ENCODE peak calls at places on chromosomes 3 and 15, in six cellular contexts. One of them, this sample, is unnamed. For H3K27me3, the result is how much of the 10 kb centered on the place peaks cover.

GRCh38 chr3:128006061-128006470 is 46.2 kb upstream of the SEC61A1 start:
- DNase-seq in suprapubic skin: no peak
- DNase-seq in HepG2: no peak
- DNase-seq in SK-N-SH: no peak
- DNase-seq in GM23338: peak
- DNase-seq in breast epithelium: peak
- DNase-seq in this sample: no peak

GRCh38 chr3:40387001-40387894 is at the start of gene ENTPD3:
- DNase-seq in suprapubic skin: no peak
- DNase-seq in HepG2: no peak
- DNase-seq in SK-N-SH: peak
- DNase-seq in GM23338: peak
- DNase-seq in breast epithelium: no peak
- DNase-seq in this sample: no peak

GRCh38 chr3:14728113-14728512 is 53.2 kb downstream of the C3orf20 start:
- DNase-seq in suprapubic skin: no peak
- DNase-seq in HepG2: no peak
- DNase-seq in SK-N-SH: no peak
- DNase-seq in GM23338: no peak
- DNase-seq in breast epithelium: no peak
- DNase-seq in this sample: no peak

GRCh38 chr3:68793750-68794149 is 138.6 kb downstream of the TAFA4 start:
- DNase-seq in suprapubic skin: no peak
- DNase-seq in HepG2: no peak
- DNase-seq in SK-N-SH: no peak
- DNase-seq in GM23338: no peak
- DNase-seq in breast epithelium: no peak
- DNase-seq in this sample: no peak

GRCh38 chr3:61848885-61849284 is 287.5 kb downstream of the PTPRG start:
- DNase-seq in suprapubic skin: no peak
- DNase-seq in HepG2: no peak
- DNase-seq in SK-N-SH: no peak
- DNase-seq in GM23338: no peak
- DNase-seq in breast epithelium: no peak
- DNase-seq in this sample: no peak

GRCh38 chr3:123584284-123584987 is 417 bp downstream of the HACD2 start:
- DNase-seq in suprapubic skin: peak
- DNase-seq in HepG2: no peak
- DNase-seq in SK-N-SH: peak
- DNase-seq in GM23338: peak
- DNase-seq in breast epithelium: peak
- DNase-seq in this sample: no peak

GRCh38 chr15:78620839-78621421 is at the start of gene CHRNA3:
- DNase-seq in suprapubic skin: peak
- DNase-seq in HepG2: no peak
- DNase-seq in SK-N-SH: peak
- DNase-seq in GM23338: peak
- DNase-seq in breast epithelium: no peak
- DNase-seq in this sample: no peak

GRCh38 chr3:152050782-152051405 is 177.5 kb downstream of the SUCNR1 start:
- DNase-seq in suprapubic skin: no peak
- DNase-seq in HepG2: no peak
- DNase-seq in SK-N-SH: no peak
- DNase-seq in GM23338: no peak
- DNase-seq in breast epithelium: no peak
- DNase-seq in this sample: no peak

GRCh38 chr3:27596334-27596841 is 112.2 kb upstream of the SLC4A7 start:
- DNase-seq in suprapubic skin: no peak
- DNase-seq in HepG2: no peak
- DNase-seq in SK-N-SH: no peak
- DNase-seq in GM23338: no peak
- DNase-seq in breast epithelium: no peak
- DNase-seq in this sample: no peak

GRCh38 chr15:67105065-67105951 is 39.9 kb downstream of the SMAD3 start:
- DNase-seq in suprapubic skin: no peak
- DNase-seq in HepG2: peak
- DNase-seq in SK-N-SH: no peak
- DNase-seq in GM23338: no peak
- DNase-seq in breast epithelium: no peak
- DNase-seq in this sample: no peak

GRCh38 chr3:48402907-48403306 is 27.0 kb downstream of the PLXNB1 start:
- DNase-seq in suprapubic skin: no peak
- DNase-seq in HepG2: no peak
- DNase-seq in SK-N-SH: no peak
- DNase-seq in GM23338: no peak
- DNase-seq in breast epithelium: no peak
- DNase-seq in this sample: no peak

GRCh38 chr3:45387636-45388348 is 584 bp upstream of the LARS2 start:
- DNase-seq in suprapubic skin: no peak
- DNase-seq in HepG2: no peak
- DNase-seq in SK-N-SH: no peak
- DNase-seq in GM23338: peak
- DNase-seq in breast epithelium: no peak
- DNase-seq in this sample: no peak

GRCh38 chr15:31372635-31373091 is 46.0 kb downstream of the KLF13 start:
- DNase-seq in suprapubic skin: no peak
- DNase-seq in HepG2: no peak
- DNase-seq in SK-N-SH: peak
- DNase-seq in GM23338: peak
- DNase-seq in breast epithelium: no peak
- DNase-seq in this sample: no peak

GRCh38 chr3:103499132-103499885 is 1064.5 kb downstream of the ZPLD1 start:
- DNase-seq in suprapubic skin: no peak
- DNase-seq in HepG2: no peak
- DNase-seq in SK-N-SH: no peak
- DNase-seq in GM23338: no peak
- DNase-seq in breast epithelium: no peak
- DNase-seq in this sample: no peak

GRCh38 chr3:127750226-127751031 is 71.9 kb downstream of the MGLL start:
- DNase-seq in suprapubic skin: peak
- DNase-seq in HepG2: no peak
- DNase-seq in SK-N-SH: peak
- DNase-seq in GM23338: no peak
- DNase-seq in breast epithelium: no peak
- DNase-seq in this sample: no peak

DNA sequence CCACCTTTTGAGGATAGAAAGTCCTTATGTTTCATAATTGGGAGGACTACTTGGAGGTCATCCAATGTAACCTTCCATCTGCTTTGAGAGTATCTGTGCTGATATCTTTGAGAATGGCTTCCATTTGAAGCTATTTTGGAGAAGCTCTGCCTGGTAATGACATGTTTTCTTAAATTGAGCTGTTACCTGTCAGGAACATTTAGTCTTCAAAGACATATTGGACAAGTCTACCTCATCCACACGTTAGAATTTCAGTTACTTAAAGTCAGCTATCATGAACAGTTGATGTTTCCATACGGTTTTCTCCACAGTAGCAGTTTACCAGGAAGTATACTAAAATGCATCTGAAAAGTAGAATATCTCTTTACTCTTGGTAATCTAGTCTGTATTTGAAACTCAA is 318.5 kb downstream of the EDEM1 start:
- DNase-seq in suprapubic skin: no peak
- DNase-seq in HepG2: no peak
- DNase-seq in SK-N-SH: no peak
- DNase-seq in GM23338: no peak
- DNase-seq in breast epithelium: no peak
- DNase-seq in this sample: no peak
- TF ChIP-seq POLR2AphosphoS5 in suprapubic skin: no peak
- TF ChIP-seq POLR2AphosphoS5 in HepG2: no peak
- TF ChIP-seq POLR2AphosphoS5 in SK-N-SH: no peak
- TF ChIP-seq POLR2AphosphoS5 in GM23338: no peak
- TF ChIP-seq POLR2AphosphoS5 in breast epithelium: no peak
- TF ChIP-seq POLR2AphosphoS5 in this sample: no peak

DNA sequence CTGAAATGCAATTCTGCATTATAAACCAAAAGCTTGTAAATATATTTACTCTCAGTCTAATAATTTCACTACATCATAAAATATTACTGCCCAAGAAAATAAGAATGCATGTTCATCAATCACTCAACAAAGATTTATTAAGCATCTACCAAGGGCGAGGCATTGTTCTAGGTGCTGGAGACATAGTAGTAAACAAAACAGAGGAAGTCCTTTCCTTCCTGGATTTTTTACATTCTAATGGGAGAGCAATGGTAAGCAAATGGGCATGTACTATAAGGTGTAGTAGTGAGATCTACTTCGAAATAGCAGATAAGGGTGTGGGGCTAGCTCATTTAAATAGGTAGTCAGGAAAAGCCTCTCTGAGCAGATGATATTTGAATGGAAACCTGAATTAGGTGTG is 10.8 kb upstream of the ZFYVE19 start:
- DNase-seq in suprapubic skin: no peak
- DNase-seq in HepG2: no peak
- DNase-seq in SK-N-SH: no peak
- DNase-seq in GM23338: no peak
- DNase-seq in breast epithelium: no peak
- DNase-seq in this sample: no peak
- H3K27ac ChIP-seq in suprapubic skin: no peak
- H3K27ac ChIP-seq in HepG2: peak
- H3K27ac ChIP-seq in SK-N-SH: no peak
- H3K27ac ChIP-seq in GM23338: peak
- H3K27ac ChIP-seq in breast epithelium: peak
- H3K27ac ChIP-seq in this sample: no peak

GRCh38 chr15:66080791-66081475 is 172.6 kb downstream of the MEGF11 start:
- DNase-seq in suprapubic skin: no peak
- DNase-seq in HepG2: peak
- DNase-seq in SK-N-SH: peak
- DNase-seq in GM23338: peak
- DNase-seq in breast epithelium: no peak
- DNase-seq in this sample: no peak
- H3K27me3 ChIP-seq in suprapubic skin: under half
- H3K27me3 ChIP-seq in HepG2: under half
- H3K27me3 ChIP-seq in SK-N-SH: under half
- H3K27me3 ChIP-seq in GM23338: under half
- H3K27me3 ChIP-seq in breast epithelium: under half
- H3K27me3 ChIP-seq in this sample: under half

DNA sequence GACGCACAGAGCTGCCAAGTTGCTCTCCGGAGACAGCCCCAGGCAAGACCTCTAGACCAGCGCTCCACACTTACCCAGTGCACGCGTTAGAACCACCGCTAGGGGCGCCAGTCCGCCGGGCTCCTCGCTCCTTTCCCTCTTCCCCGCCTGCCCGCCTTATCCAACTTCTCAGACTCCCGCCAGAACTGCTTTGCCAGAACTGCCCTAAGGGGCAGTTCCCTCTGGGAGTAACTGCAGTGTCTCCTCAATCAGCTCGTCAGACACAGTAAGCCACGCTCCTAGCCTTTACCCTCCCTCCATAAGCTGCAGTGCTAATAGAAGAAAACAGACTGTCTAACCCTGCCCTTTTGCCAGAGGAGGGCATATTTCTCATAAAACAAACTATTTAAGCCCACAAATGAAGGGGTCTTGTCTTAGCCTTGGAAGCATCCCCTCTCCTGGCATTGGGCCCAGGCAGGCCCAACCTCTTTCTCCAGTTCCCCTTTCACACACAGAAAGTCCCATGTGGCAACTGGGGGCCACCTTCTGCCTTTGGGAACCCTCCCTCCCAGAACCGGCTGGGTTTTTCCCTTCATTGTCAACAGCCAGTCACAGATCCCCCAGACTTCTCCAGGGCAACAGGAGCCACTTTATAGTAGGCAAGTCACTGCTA is 3.7 kb downstream of the BMF start:
- DNase-seq in suprapubic skin: peak
- DNase-seq in HepG2: peak
- DNase-seq in SK-N-SH: peak
- DNase-seq in GM23338: peak
- DNase-seq in breast epithelium: peak
- DNase-seq in this sample: no peak
- TF ChIP-seq POLR2AphosphoS5 in suprapubic skin: no peak
- TF ChIP-seq POLR2AphosphoS5 in HepG2: no peak
- TF ChIP-seq POLR2AphosphoS5 in SK-N-SH: no peak
- TF ChIP-seq POLR2AphosphoS5 in GM23338: no peak
- TF ChIP-seq POLR2AphosphoS5 in breast epithelium: peak
- TF ChIP-seq POLR2AphosphoS5 in this sample: peak

GRCh38 chr3:162517110-162517509 is 1020.5 kb downstream of the OTOL1 start:
- DNase-seq in suprapubic skin: no peak
- DNase-seq in HepG2: no peak
- DNase-seq in SK-N-SH: no peak
- DNase-seq in GM23338: no peak
- DNase-seq in breast epithelium: no peak
- DNase-seq in this sample: no peak
- H3K27ac ChIP-seq in suprapubic skin: no peak
- H3K27ac ChIP-seq in HepG2: no peak
- H3K27ac ChIP-seq in SK-N-SH: no peak
- H3K27ac ChIP-seq in GM23338: no peak
- H3K27ac ChIP-seq in breast epithelium: no peak
- H3K27ac ChIP-seq in this sample: no peak

GRCh38 chr15:43312378-43312777 is 18.0 kb downstream of the LCMT2 start:
- DNase-seq in suprapubic skin: no peak
- DNase-seq in HepG2: no peak
- DNase-seq in SK-N-SH: no peak
- DNase-seq in GM23338: no peak
- DNase-seq in breast epithelium: no peak
- DNase-seq in this sample: no peak
- H3K27me3 ChIP-seq in suprapubic skin: under half
- H3K27me3 ChIP-seq in HepG2: under half
- H3K27me3 ChIP-seq in SK-N-SH: under half
- H3K27me3 ChIP-seq in GM23338: under half
- H3K27me3 ChIP-seq in breast epithelium: under half
- H3K27me3 ChIP-seq in this sample: under half

DNA sequence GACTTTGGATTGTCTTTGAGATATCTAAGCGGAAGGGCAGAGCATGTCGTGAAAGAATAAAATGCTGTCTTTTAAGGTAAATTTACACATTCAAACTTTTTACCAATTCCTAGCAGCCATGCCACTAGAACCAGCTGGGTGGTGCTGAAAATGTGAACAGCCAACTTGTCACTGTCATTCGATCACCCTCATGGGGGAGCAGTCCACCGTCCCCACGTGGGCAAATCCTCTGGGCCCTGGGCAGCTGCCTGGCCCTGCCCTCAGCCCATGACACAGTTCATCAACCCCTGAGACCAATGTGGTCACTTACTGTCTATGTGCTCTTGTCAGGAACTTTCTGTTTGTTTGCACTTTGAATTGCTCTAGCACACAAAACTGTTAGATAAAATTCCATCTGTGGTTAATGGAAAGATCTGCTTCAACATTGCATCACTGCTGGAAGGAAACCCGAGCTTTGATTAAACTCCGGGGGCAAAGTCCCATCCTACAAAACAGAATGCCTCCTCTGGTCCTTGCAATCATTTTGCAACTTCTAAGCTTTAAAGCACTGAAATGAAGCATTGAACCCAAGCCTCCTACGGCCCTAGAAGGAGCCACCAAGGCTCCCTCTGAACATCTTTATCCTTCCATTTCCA is 50.1 kb downstream of the PCSK6 start:
- DNase-seq in suprapubic skin: no peak
- DNase-seq in HepG2: peak
- DNase-seq in SK-N-SH: no peak
- DNase-seq in GM23338: no peak
- DNase-seq in breast epithelium: no peak
- DNase-seq in this sample: no peak
- TF ChIP-seq POLR2AphosphoS5 in suprapubic skin: no peak
- TF ChIP-seq POLR2AphosphoS5 in HepG2: peak
- TF ChIP-seq POLR2AphosphoS5 in SK-N-SH: no peak
- TF ChIP-seq POLR2AphosphoS5 in GM23338: no peak
- TF ChIP-seq POLR2AphosphoS5 in breast epithelium: no peak
- TF ChIP-seq POLR2AphosphoS5 in this sample: no peak

This sample was measured in vagina.